ENCODE peak calls at places on chromosomes 7 and 10, in four cellular contexts. O is H1, N is K562, U is SK-N-SH. S is an unnamed sample.

GRCh38 chr7:69753981-69754380 is 155.7 kb downstream of the AUTS2 start:
- DNase-seq in U (no peak), O (no peak), N (no peak), S (no peak)

GRCh38 chr10:6148251-6148691 is 54.5 kb upstream of the PFKFB3 start:
- DNase-seq in N (no peak), U (no peak), O (no peak), S (no peak)

GRCh38 chr10:62735464-62736188 is 68.9 kb upstream of the ADO start:
- DNase-seq in U (no peak), O (no peak), N (peak), S (no peak)

GRCh38 chr10:125159486-125159931 is 854 bp downstream of the CTBP2 start:
- DNase-seq in N (peak), O (peak), U (peak), S (no peak)

GRCh38 chr10:34814228-34815173 is 595 bp downstream of the PARD3 start:
- DNase-seq in U (peak), O (peak), N (peak), S (peak)

GRCh38 chr10:84432891-84433290 is 104.5 kb downstream of the CCSER2 start:
- DNase-seq in N (no peak), O (no peak), U (no peak), S (no peak)

GRCh38 chr7:130397056-130397455 is 16.8 kb downstream of the CPA1 start:
- DNase-seq in N (no peak), O (no peak), U (no peak), S (no peak)

GRCh38 chr7:129122751-129123516 is 21.6 kb upstream of the TSPAN33 start:
- DNase-seq in U (no peak), N (no peak), O (no peak), S (no peak)

GRCh38 chr10:10039600-10039999 is 978.1 kb upstream of the CELF2 start:
- DNase-seq in O (no peak), N (no peak), U (no peak), S (no peak)

GRCh38 chr7:70027864-70028263 is 429.6 kb downstream of the AUTS2 start:
- DNase-seq in N (no peak), O (no peak), U (no peak), S (no peak)

GRCh38 chr7:67673861-67674260 is 677.2 kb downstream of the TYW1 start:
- DNase-seq in O (no peak), N (no peak), U (no peak), S (no peak)

GRCh38 chr7:92850506-92850905 is 14.1 kb upstream of the CDK6 start:
- DNase-seq in U (no peak), N (no peak), O (no peak), S (no peak)

GRCh38 chr10:113326160-113327111 is 226.4 kb upstream of the HABP2 start:
- DNase-seq in O (no peak), U (peak), N (peak), S (peak)

GRCh38 chr10:12873172-12873571 is 128.3 kb downstream of the CCDC3 start:
- DNase-seq in N (no peak), O (no peak), U (no peak), S (no peak)

GRCh38 chr10:110356628-110357245 is 52.0 kb upstream of the SMNDC1 start:
- DNase-seq in U (no peak), N (no peak), O (no peak), S (no peak)

GRCh38 chr7:151626422-151627115 is 106.9 kb upstream of the RHEB start:
- DNase-seq in U (peak), O (peak), N (peak), S (peak)

GRCh38 chr7:155660758-155661093 is 16.3 kb downstream of the RBM33 start:
- DNase-seq in U (no peak), N (no peak), O (no peak), S (no peak)

GRCh38 chr10:43264324-43264986 is 2.4 kb downstream of the RASGEF1A start:
- DNase-seq in N (no peak), O (no peak), U (peak), S (no peak)

GRCh38 chr7:120729300-120729699 is 128.6 kb downstream of the TSPAN12 start:
- DNase-seq in U (no peak), N (no peak), O (no peak), S (no peak)

GRCh38 chr7:29285451-29285807 is 90.9 kb downstream of the CHN2 start:
- DNase-seq in O (peak), N (no peak), U (no peak), S (no peak)

GRCh38 chr10:96243296-96243695 is 28.1 kb downstream of the BLNK start:
- DNase-seq in U (no peak), O (no peak), N (no peak), S (no peak)

GRCh38 chr10:7411671-7412481 is 1.0 kb upstream of the SFMBT2 start:
- DNase-seq in U (peak), N (no peak), O (peak), S (peak)

GRCh38 chr10:130364631-130365030 is 228.4 kb downstream of the GLRX3 start:
- DNase-seq in O (no peak), N (no peak), U (no peak), S (no peak)

GRCh38 chr7:159030490-159031134 is 114.1 kb downstream of the VIPR2 start:
- DNase-seq in N (peak), O (peak), U (peak), S (peak)

GRCh38 chr7:13829231-13829630 is 160.2 kb downstream of the ETV1 start:
- DNase-seq in O (no peak), U (no peak), N (no peak), S (no peak)

GRCh38 chr10:110779489-110779888 is 92.2 kb upstream of the PDCD4 start:
- DNase-seq in O (no peak), N (no peak), U (no peak), S (no peak)

GRCh38 chr7:109246330-109247077 is 676.8 kb downstream of the DNAJB9 start:
- DNase-seq in O (no peak), N (no peak), U (no peak), S (no peak)

GRCh38 chr10:127877116-127877515 is 15.6 kb downstream of the CLRN3 start:
- DNase-seq in O (peak), N (no peak), U (no peak), S (no peak)
- TF ChIP-seq TEAD4 in O (no peak), N (no peak), U (no peak), S (no peak)

GRCh38 chr10:121653608-121654007 is 55.4 kb upstream of the FGFR2 start:
- DNase-seq in O (no peak), U (no peak), N (no peak), S (no peak)
- TF ChIP-seq USF2 in O (no peak), U (no peak), N (no peak), S (no peak)

GRCh38 chr10:3095373-3096139 is 28.2 kb downstream of the PFKP start:
- DNase-seq in N (peak), U (no peak), O (no peak), S (no peak)
- TF ChIP-seq TEAD4 in N (peak), U (peak), O (no peak), S (no peak)

GRCh38 chr10:19891429-19891828 is 75.2 kb downstream of the PLXDC2 start:
- DNase-seq in U (no peak), O (no peak), N (no peak), S (no peak)
- TF ChIP-seq USF2 in U (no peak), O (no peak), N (no peak), S (no peak)

GRCh38 chr10:89053555-89053954 is 63.0 kb downstream of the FAS start:
- DNase-seq in N (no peak), O (no peak), U (no peak), S (no peak)
- TF ChIP-seq TEAD4 in N (no peak), O (no peak), U (no peak), S (no peak)

DNA sequence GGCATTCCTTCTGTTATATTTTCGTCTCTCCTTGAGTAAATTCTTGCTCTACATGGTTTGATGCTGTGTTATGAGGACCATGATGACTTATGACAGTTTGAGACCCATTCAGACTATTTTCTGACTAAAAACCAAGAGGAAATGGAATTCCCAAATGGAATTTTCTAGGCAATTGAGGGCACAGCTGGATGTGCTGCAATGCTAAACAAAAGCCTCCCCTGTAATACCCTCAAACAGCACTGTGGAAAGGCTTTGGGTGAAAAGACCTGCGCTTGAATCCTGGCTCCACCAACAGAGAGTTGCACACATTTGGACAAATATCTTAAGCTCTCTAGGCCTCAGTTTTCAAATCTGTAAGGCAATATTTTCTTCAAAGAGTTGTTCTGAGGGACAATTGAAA is 129.1 kb downstream of the PRKG1 start:
- DNase-seq in N (no peak), U (no peak), O (no peak), S (no peak)
- TF ChIP-seq USF2 in N (no peak), U (no peak), O (no peak), S (no peak)

GRCh38 chr7:47654672-47655340 is 72.9 kb upstream of the TNS3 start:
- DNase-seq in U (no peak), O (no peak), N (no peak), S (no peak)
- TF ChIP-seq TEAD4 in U (no peak), O (no peak), N (no peak), S (no peak)

GRCh38 chr7:117269895-117270294 is 53.0 kb downstream of the WNT2 start:
- DNase-seq in N (no peak), U (no peak), O (no peak), S (no peak)
- TF ChIP-seq USF2 in N (no peak), U (no peak), O (no peak), S (no peak)